ENCODE peak calls at places on chromosome 22, in eight cellular contexts. X, Q, P, M, O, A, K and N are unnamed samples.

GRCh38 chr22:47965896-47966295 is 1203.4 kb downstream of the TBC1D22A start:
- DNase-seq in X (no peak), Q (no peak), P (no peak), M (no peak), O (no peak), A (no peak), K (no peak), N (no peak)

GRCh38 chr22:45777046-45777851 is 105.6 kb downstream of the ATXN10 start:
- DNase-seq in X (no peak), Q (no peak), P (no peak), M (no peak), O (no peak), A (no peak), K (no peak), N (no peak)

GRCh38 chr22:27345681-27346080 is 455.9 kb downstream of the MN1 start:
- DNase-seq in X (no peak), Q (no peak), P (no peak), M (no peak), O (no peak), A (no peak), K (no peak), N (no peak)

GRCh38 chr22:19663821-19664325 is 50.4 kb upstream of the SEPTIN5 start:
- DNase-seq in X (no peak), Q (no peak), P (no peak), M (no peak), O (peak; percentile 71), A (no peak), K (no peak), N (no peak)

GRCh38 chr22:23752090-23752691 is 1.3 kb upstream of the ZNF70 start:
- DNase-seq in X (no peak), Q (no peak), P (no peak), M (no peak), O (no peak), A (no peak), K (no peak), N (no peak)

GRCh38 chr22:43293661-43294392 is 49.3 kb downstream of the SCUBE1 start:
- DNase-seq in X (peak; percentile 76), Q (no peak), P (no peak), M (no peak), O (no peak), A (no peak), K (no peak), N (no peak)

GRCh38 chr22:35212020-35212419 is 45.3 kb upstream of the HMGXB4 start:
- DNase-seq in X (no peak), Q (no peak), P (no peak), M (no peak), O (no peak), A (no peak), K (no peak), N (no peak)

GRCh38 chr22:31333648-31334047 is 12.5 kb downstream of the PATZ1 start:
- DNase-seq in X (no peak), Q (no peak), P (no peak), M (peak; percentile 53), O (no peak), A (no peak), K (no peak), N (no peak)

GRCh38 chr22:50280708-50281383 is 10.7 kb upstream of the MAPK11 start:
- DNase-seq in X (no peak), Q (no peak), P (no peak), M (no peak), O (no peak), A (no peak), K (no peak), N (no peak)

GRCh38 chr22:49935561-49935960 is 17.1 kb downstream of the CRELD2 start:
- DNase-seq in X (no peak), Q (no peak), P (no peak), M (no peak), O (no peak), A (no peak), K (no peak), N (no peak)

GRCh38 chr22:38641476-38641875 is 14.7 kb downstream of the FAM227A start:
- DNase-seq in X (no peak), Q (no peak), P (no peak), M (no peak), O (no peak), A (no peak), K (no peak), N (no peak)

GRCh38 chr22:37571258-37571991 is 8.5 kb downstream of the LGALS2 start:
- DNase-seq in X (no peak), Q (no peak), P (peak; percentile 23), M (no peak), O (no peak), A (no peak), K (no peak), N (peak; percentile 20)

GRCh38 chr22:30821863-30822215 is 127.2 kb downstream of the OSBP2 start:
- DNase-seq in X (no peak), Q (no peak), P (no peak), M (no peak), O (no peak), A (no peak), K (no peak), N (no peak)

GRCh38 chr22:35484651-35485372 is 55.8 kb upstream of the RASD2 start:
- DNase-seq in X (no peak), Q (no peak), P (no peak), M (no peak), O (no peak), A (no peak), K (no peak), N (no peak)

GRCh38 chr22:46033256-46034200 is 56.6 kb upstream of the WNT7B start:
- DNase-seq in X (no peak), Q (no peak), P (no peak), M (no peak), O (no peak), A (no peak), K (no peak), N (no peak)

GRCh38 chr22:17970205-17970708 is 54.1 kb downstream of the MICAL3 start:
- DNase-seq in X (no peak), Q (no peak), P (no peak), M (no peak), O (no peak), A (no peak), K (no peak), N (no peak)

GRCh38 chr22:21861856-21862255 is 5.6 kb downstream of the MAPK1 start:
- DNase-seq in X (no peak), Q (peak; percentile 19), P (no peak), M (no peak), O (no peak), A (no peak), K (no peak), N (no peak)